ENCODE peak calls at places on chromosomes 5 and 9, in four cellular contexts. One of them, this sample, is unnamed.

GRCh38 chr9:970310-971002 is 6.0 kb upstream of the DMRT3 start:
- DNase-seq in ELF-1: no peak
- DNase-seq in AG09319: no peak
- DNase-seq in adipocyte: no peak
- DNase-seq in this sample: no peak

GRCh38 chr9:91208837-91209236 is 152.9 kb downstream of the AUH start:
- DNase-seq in AG09319: no peak
- DNase-seq in adipocyte: no peak
- DNase-seq in ELF-1: no peak
- DNase-seq in this sample: no peak

GRCh38 chr5:149254506-149254905 is 17.2 kb upstream of the AFAP1L1 start:
- DNase-seq in ELF-1: peak; percentile 25
- DNase-seq in AG09319: no peak
- DNase-seq in adipocyte: peak; percentile 63
- DNase-seq in this sample: no peak

GRCh38 chr9:136543830-136544548 is 1.9 kb downstream of the NOTCH1 start:
- DNase-seq in AG09319: no peak
- DNase-seq in adipocyte: no peak
- DNase-seq in ELF-1: no peak
- DNase-seq in this sample: no peak

GRCh38 chr9:95268681-95269080 is 48.8 kb downstream of the FANCC start:
- DNase-seq in adipocyte: peak; percentile 67
- DNase-seq in ELF-1: peak; percentile 84
- DNase-seq in AG09319: no peak
- DNase-seq in this sample: no peak

GRCh38 chr9:13804532-13804931 is 509.4 kb downstream of the NFIB start:
- DNase-seq in ELF-1: no peak
- DNase-seq in AG09319: no peak
- DNase-seq in adipocyte: peak; percentile 27
- DNase-seq in this sample: no peak

GRCh38 chr9:92977279-92977678 is 30.0 kb downstream of the FGD3 start:
- DNase-seq in adipocyte: no peak
- DNase-seq in AG09319: no peak
- DNase-seq in ELF-1: no peak
- DNase-seq in this sample: no peak

GRCh38 chr5:159104058-159104651 is 4.4 kb upstream of the EBF1 start:
- DNase-seq in ELF-1: peak; percentile 76
- DNase-seq in adipocyte: no peak
- DNase-seq in AG09319: no peak
- DNase-seq in this sample: no peak

GRCh38 chr5:112685929-112686328 is 51.8 kb upstream of the APC start:
- DNase-seq in adipocyte: peak; percentile 66
- DNase-seq in AG09319: no peak
- DNase-seq in ELF-1: no peak
- DNase-seq in this sample: no peak

GRCh38 chr9:121059998-121060636 is 10.0 kb upstream of the C5 start:
- DNase-seq in AG09319: no peak
- DNase-seq in ELF-1: peak; percentile 41
- DNase-seq in adipocyte: peak; percentile 92
- DNase-seq in this sample: no peak

GRCh38 chr5:35470866-35471265 is 146.8 kb upstream of the SPEF2 start:
- DNase-seq in AG09319: no peak
- DNase-seq in ELF-1: peak; percentile 4
- DNase-seq in adipocyte: peak; percentile 45
- DNase-seq in this sample: no peak

GRCh38 chr5:159751459-159751858 is 164.8 kb upstream of the ADRA1B start:
- DNase-seq in ELF-1: no peak
- DNase-seq in adipocyte: no peak
- DNase-seq in AG09319: no peak
- DNase-seq in this sample: no peak

GRCh38 chr9:134783699-134784039 is 96.9 kb upstream of the FCN2 start:
- DNase-seq in AG09319: no peak
- DNase-seq in adipocyte: peak; percentile 48
- DNase-seq in ELF-1: no peak
- DNase-seq in this sample: no peak

GRCh38 chr5:157613385-157614245 is 38.0 kb upstream of the ADAM19 start:
- DNase-seq in AG09319: no peak
- DNase-seq in ELF-1: no peak
- DNase-seq in adipocyte: no peak
- DNase-seq in this sample: no peak

GRCh38 chr9:7370378-7370777 is 429.2 kb downstream of the DMAC1 start:
- DNase-seq in adipocyte: no peak
- DNase-seq in AG09319: no peak
- DNase-seq in ELF-1: no peak
- DNase-seq in this sample: no peak

GRCh38 chr5:133285583-133286021 is 233.8 kb downstream of the HSPA4 start:
- DNase-seq in adipocyte: no peak
- DNase-seq in AG09319: no peak
- DNase-seq in ELF-1: no peak
- DNase-seq in this sample: no peak

GRCh38 chr9:85038061-85038460 is 368.5 kb downstream of the NTRK2 start:
- DNase-seq in AG09319: no peak
- DNase-seq in adipocyte: no peak
- DNase-seq in ELF-1: no peak
- DNase-seq in this sample: no peak

GRCh38 chr5:150574818-150575537 is 65.5 kb upstream of the SYNPO start:
- DNase-seq in ELF-1: no peak
- DNase-seq in adipocyte: no peak
- DNase-seq in AG09319: peak; percentile 28
- DNase-seq in this sample: no peak

GRCh38 chr5:140011297-140011802 is 31.7 kb downstream of the NRG2 start:
- DNase-seq in adipocyte: no peak
- DNase-seq in AG09319: no peak
- DNase-seq in ELF-1: no peak
- DNase-seq in this sample: no peak

GRCh38 chr5:177520906-177521513 is 4.2 kb upstream of the DDX41 start:
- DNase-seq in ELF-1: no peak
- DNase-seq in adipocyte: no peak
- DNase-seq in AG09319: no peak
- DNase-seq in this sample: no peak

GRCh38 chr9:20692554-20692953 is 8.5 kb downstream of the FOCAD start:
- DNase-seq in AG09319: no peak
- DNase-seq in adipocyte: no peak
- DNase-seq in ELF-1: peak; percentile 45
- DNase-seq in this sample: no peak

GRCh38 chr5:179131321-179131835 is 71.2 kb downstream of the ZNF354C start:
- DNase-seq in adipocyte: no peak
- DNase-seq in AG09319: no peak
- DNase-seq in ELF-1: no peak
- DNase-seq in this sample: no peak

GRCh38 chr9:35431467-35431866 is 58.4 kb upstream of the RUSC2 start:
- DNase-seq in AG09319: no peak
- DNase-seq in ELF-1: no peak
- DNase-seq in adipocyte: no peak
- DNase-seq in this sample: no peak

GRCh38 chr5:122263352-122264030 is 48.5 kb upstream of the SNCAIP start:
- DNase-seq in adipocyte: peak; percentile 26
- DNase-seq in AG09319: no peak
- DNase-seq in ELF-1: no peak
- DNase-seq in this sample: no peak

GRCh38 chr9:96661711-96662110 is 6.6 kb upstream of the PRXL2C start:
- DNase-seq in adipocyte: no peak
- DNase-seq in ELF-1: no peak
- DNase-seq in AG09319: no peak
- DNase-seq in this sample: no peak

GRCh38 chr9:112411626-112412027 is 31.7 kb downstream of the HSDL2 start:
- DNase-seq in ELF-1: no peak
- DNase-seq in adipocyte: peak; percentile 90
- DNase-seq in AG09319: peak; percentile 51
- DNase-seq in this sample: no peak

GRCh38 chr5:157518963-157519362 is 56.6 kb downstream of the ADAM19 start:
- DNase-seq in adipocyte: no peak
- DNase-seq in AG09319: no peak
- DNase-seq in ELF-1: no peak
- DNase-seq in this sample: no peak

GRCh38 chr9:99732715-99733114 is 89.0 kb upstream of the NR4A3 start:
- DNase-seq in AG09319: no peak
- DNase-seq in adipocyte: no peak
- DNase-seq in ELF-1: no peak
- DNase-seq in this sample: no peak

GRCh38 chr9:32136700-32137339 is 247.6 kb upstream of the ACO1 start:
- DNase-seq in adipocyte: no peak
- DNase-seq in ELF-1: peak; percentile 10
- DNase-seq in AG09319: no peak
- DNase-seq in this sample: no peak

GRCh38 chr5:174316326-174316725 is 270.8 kb downstream of the NSG2 start:
- DNase-seq in adipocyte: no peak
- DNase-seq in AG09319: no peak
- DNase-seq in ELF-1: no peak
- DNase-seq in this sample: no peak

GRCh38 chr5:142551242-142552067 is 134.4 kb downstream of the FGF1 start:
- DNase-seq in AG09319: no peak
- DNase-seq in ELF-1: peak; percentile 95
- DNase-seq in adipocyte: no peak
- DNase-seq in this sample: no peak

GRCh38 chr5:131758520-131758900 is 38.3 kb downstream of the FNIP1 start:
- DNase-seq in AG09319: no peak
- DNase-seq in ELF-1: no peak
- DNase-seq in adipocyte: no peak
- DNase-seq in this sample: no peak

GRCh38 chr9:87882627-87883026 is at the start of gene SPATA31E1:
- DNase-seq in AG09319: no peak
- DNase-seq in adipocyte: no peak
- DNase-seq in ELF-1: no peak
- DNase-seq in this sample: no peak

GRCh38 chr5:93430673-93431192 is 150.3 kb downstream of the NR2F1-AS1 start:
- DNase-seq in adipocyte: no peak
- DNase-seq in ELF-1: no peak
- DNase-seq in AG09319: no peak
- DNase-seq in this sample: no peak

GRCh38 chr9:129489838-129490582 is 130.9 kb downstream of the C9orf50 start:
- DNase-seq in ELF-1: no peak
- DNase-seq in AG09319: no peak
- DNase-seq in adipocyte: peak; percentile 28
- DNase-seq in this sample: no peak

GRCh38 chr9:69937358-69937757 is 106.3 kb upstream of the MAMDC2 start:
- DNase-seq in AG09319: no peak
- DNase-seq in ELF-1: no peak
- DNase-seq in adipocyte: no peak
- DNase-seq in this sample: no peak

GRCh38 chr9:15529566-15530324 is 19.0 kb upstream of the PSIP1 start:
- DNase-seq in ELF-1: no peak
- DNase-seq in adipocyte: no peak
- DNase-seq in AG09319: no peak
- DNase-seq in this sample: no peak

This sample was measured in brain pericyte.